ENCODE peak calls at places on chromosomes 6 and 20, in nine cellular contexts. G is A549, J is HepG2, X is SK-N-SH, E is WTC11, C is HCT116, F is endothelial cell of umbilical vein, A is H1, S is K562. B is an unnamed sample.

GRCh38 chr6:168229368-168229752 is 90.2 kb downstream of the DACT2 start:
- DNase-seq in G (no peak), J (no peak), X (no peak), E (no peak), C (no peak), F (no peak), A (no peak), S (no peak), B (no peak)

GRCh38 chr6:148573922-148574321 is 172.9 kb upstream of the UST start:
- DNase-seq in G (no peak), J (no peak), X (no peak), E (no peak), C (no peak), F (no peak), A (no peak), S (no peak), B (no peak)

GRCh38 chr6:148251286-148251685 is 91.4 kb upstream of the SASH1 start:
- DNase-seq in G (peak; percentile 46), J (peak; percentile 37), X (no peak), E (no peak), C (no peak), F (peak; percentile 42), A (no peak), S (no peak), B (peak; percentile 59)

GRCh38 chr6:131721161-131721560 is 10.3 kb upstream of the CTAGE9 start:
- DNase-seq in G (no peak), J (no peak), X (no peak), E (no peak), C (no peak), F (no peak), A (no peak), S (no peak), B (no peak)

GRCh38 chr6:63793727-63794126 is 158.1 kb downstream of the PHF3 start:
- DNase-seq in G (no peak), J (no peak), X (no peak), E (no peak), C (no peak), F (no peak), A (no peak), S (no peak), B (no peak)

GRCh38 chr6:144340541-144341371 is 55.6 kb downstream of the UTRN start:
- DNase-seq in G (peak; percentile 37), J (peak; percentile 86), X (no peak), E (no peak), C (no peak), F (peak; percentile 65), A (no peak), S (no peak), B (peak; percentile 65)

GRCh38 chr20:58500256-58500655 is 14.9 kb downstream of the APCDD1L start:
- DNase-seq in G (no peak), J (no peak), X (no peak), E (no peak), C (no peak), F (no peak), A (no peak), S (no peak), B (no peak)

GRCh38 chr6:94673251-94673650 is 904.1 kb upstream of the MANEA start:
- DNase-seq in G (no peak), J (no peak), X (no peak), E (no peak), C (no peak), F (no peak), A (no peak), S (no peak), B (no peak)

GRCh38 chr6:132188865-132189264 is 212.4 kb downstream of the MOXD1 start:
- DNase-seq in G (no peak), J (no peak), X (no peak), E (no peak), C (peak; percentile 6), F (peak; percentile 51), A (no peak), S (no peak), B (peak; percentile 40)

GRCh38 chr6:113276631-113277030 is 580.5 kb upstream of the MARCKS start:
- DNase-seq in G (no peak), J (no peak), X (no peak), E (no peak), C (no peak), F (peak; percentile 62), A (no peak), S (no peak), B (no peak)

GRCh38 chr6:19999319-20000191 is 162.4 kb downstream of the ID4 start:
- DNase-seq in G (peak; percentile 48), J (no peak), X (no peak), E (no peak), C (peak; percentile 36), F (no peak), A (no peak), S (peak; percentile 78), B (peak; percentile 84)

GRCh38 chr6:41489284-41489851 is 56.8 kb upstream of the FOXP4 start:
- DNase-seq in G (no peak), J (no peak), X (peak; percentile 87), E (peak; percentile 41), C (no peak), F (no peak), A (no peak), S (no peak), B (no peak)

DNA sequence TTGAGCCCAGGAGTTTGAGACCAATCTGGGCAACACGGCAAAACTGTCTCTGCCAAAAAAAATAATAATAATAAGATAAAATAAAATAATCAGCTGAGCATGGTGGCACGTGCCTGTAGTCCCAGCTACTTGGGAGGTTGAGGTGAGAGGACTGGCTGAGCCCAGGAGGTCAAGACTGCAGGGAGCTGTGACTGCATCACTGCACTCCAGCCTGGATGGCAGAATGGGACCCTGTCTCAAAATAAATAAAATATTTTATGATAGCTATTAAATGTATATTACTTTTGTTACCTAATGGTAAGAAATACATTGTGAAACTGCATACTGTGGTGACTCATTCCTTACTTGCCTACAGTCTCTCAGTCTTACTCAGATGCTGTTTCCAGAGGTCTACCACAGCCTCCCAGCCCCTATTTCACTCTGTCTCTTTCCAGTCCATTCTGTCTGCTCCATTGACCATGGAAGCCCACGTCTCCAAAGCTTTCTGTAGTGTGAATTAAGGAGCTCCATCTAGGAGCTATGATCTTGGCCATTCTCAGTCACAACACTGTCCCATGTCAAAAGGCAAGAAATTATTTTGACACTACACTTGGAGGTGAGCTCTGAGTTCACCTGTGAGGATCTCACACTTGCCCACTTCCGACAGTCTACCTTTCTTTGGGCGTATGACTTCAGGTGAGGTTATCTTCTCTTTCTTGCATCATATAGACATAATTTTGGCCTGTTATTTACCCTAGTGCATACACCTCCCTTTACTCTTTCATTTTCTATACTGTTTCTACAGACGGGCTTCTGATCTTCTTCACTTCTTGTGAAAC is 22.4 kb upstream of the SNX9 start:
- DNase-seq in G (no peak), J (no peak), X (no peak), E (no peak), C (no peak), F (no peak), A (no peak), S (no peak), B (peak; percentile 42)
- TF ChIP-seq MAX in G (no peak), J (no peak), X (no peak), E (no peak), C (no peak), F (no peak), A (no peak), S (no peak), B (no peak)

GRCh38 chr20:59824711-59825562 is 108.5 kb downstream of the SYCP2 start:
- DNase-seq in G (no peak), J (no peak), X (peak; percentile 6), E (no peak), C (no peak), F (no peak), A (no peak), S (no peak), B (no peak)
- TF ChIP-seq MAX in G (no peak), J (no peak), X (no peak), E (no peak), C (no peak), F (no peak), A (no peak), S (no peak), B (no peak)

DNA sequence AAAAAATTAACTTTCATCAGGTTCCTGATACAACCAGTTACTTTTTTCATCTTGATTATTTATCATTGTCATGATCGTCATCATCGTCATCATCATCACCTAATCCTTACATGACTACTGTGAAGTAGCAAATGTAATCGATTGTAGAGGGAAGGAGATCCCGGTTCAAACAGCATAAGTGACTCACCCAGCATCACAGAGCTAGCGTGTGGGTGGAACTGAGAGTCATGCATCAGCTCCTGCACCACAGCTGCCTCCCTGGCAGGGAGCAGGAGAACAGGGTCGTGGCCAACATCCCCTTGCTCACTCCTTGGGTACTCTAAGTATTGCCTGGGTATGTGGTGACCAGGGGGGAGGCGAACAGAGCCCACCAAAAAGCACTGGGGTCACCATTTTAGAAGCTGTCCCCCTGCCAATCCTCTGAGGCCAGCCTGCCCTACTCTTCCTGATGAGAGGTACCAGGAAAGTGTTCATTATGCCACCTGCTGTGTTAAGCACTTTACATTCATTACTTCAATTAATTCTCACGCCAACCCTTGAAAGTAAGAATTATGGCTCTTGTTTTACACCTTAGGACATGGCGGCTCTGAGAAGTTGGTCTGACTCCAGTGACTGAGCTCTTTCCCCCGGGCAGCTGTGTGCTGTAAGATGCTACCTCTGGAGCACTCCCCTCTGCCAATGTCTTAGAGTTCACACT is 425.2 kb downstream of the CD83 start:
- DNase-seq in G (no peak), J (no peak), X (no peak), E (no peak), C (peak; percentile 29), F (no peak), A (no peak), S (no peak), B (peak; percentile 52)
- TF ChIP-seq MAX in G (no peak), J (no peak), X (no peak), E (no peak), C (no peak), F (no peak), A (no peak), S (no peak), B (no peak)

GRCh38 chr20:56244259-56244658 is 4.3 kb upstream of the MC3R start:
- DNase-seq in G (no peak), J (no peak), X (no peak), E (no peak), C (no peak), F (no peak), A (no peak), S (no peak), B (no peak)

GRCh38 chr20:56247954-56248782 is at the start of gene MC3R:
- DNase-seq in G (peak; percentile 63), J (peak; percentile 68), X (peak; percentile 52), E (peak; percentile 17), C (peak; percentile 35), F (peak; percentile 2), A (peak; percentile 27), S (peak; percentile 52), B (peak; percentile 62)

GRCh38 chr20:56245761-56246160 is 2.8 kb upstream of the MC3R start:
- DNase-seq in G (no peak), J (no peak), X (no peak), E (no peak), C (no peak), F (no peak), A (no peak), S (no peak), B (peak; percentile 56)

DNA sequence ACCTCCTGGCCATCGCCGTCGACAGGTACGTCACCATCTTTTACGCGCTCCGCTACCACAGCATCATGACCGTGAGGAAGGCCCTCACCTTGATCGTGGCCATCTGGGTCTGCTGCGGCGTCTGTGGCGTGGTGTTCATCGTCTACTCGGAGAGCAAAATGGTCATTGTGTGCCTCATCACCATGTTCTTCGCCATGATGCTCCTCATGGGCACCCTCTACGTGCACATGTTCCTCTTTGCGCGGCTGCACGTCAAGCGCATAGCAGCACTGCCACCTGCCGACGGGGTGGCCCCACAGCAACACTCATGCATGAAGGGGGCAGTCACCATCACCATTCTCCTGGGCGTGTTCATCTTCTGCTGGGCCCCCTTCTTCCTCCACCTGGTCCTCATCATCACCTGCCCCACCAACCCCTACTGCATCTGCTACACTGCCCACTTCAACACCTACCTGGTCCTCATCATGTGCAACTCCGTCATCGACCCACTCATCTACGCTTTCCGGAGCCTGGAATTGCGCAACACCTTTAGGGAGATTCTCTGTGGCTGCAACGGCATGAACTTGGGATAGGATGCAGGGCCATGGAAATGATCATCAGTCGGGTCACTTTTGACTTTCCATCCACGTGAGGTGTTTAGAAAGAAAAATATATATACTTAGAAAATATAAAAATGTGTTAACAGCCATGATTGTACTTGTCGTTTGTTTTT is 868 bp downstream of the MC3R start:
- DNase-seq in G (peak; percentile 37), J (peak; percentile 49), X (peak; percentile 31), E (peak; percentile 17), C (peak; percentile 13), F (no peak), A (peak; percentile 5), S (peak; percentile 60), B (peak; percentile 62)
- TF ChIP-seq MAX in G (peak; percentile 58), J (peak; percentile 67), X (no peak), E (no peak), C (peak; percentile 47), F (no peak), A (peak; percentile 94), S (peak; percentile 65), B (peak; percentile 96)

B was measured in NB4.